ENCODE peak calls at places on chromosomes 2 and 18, in eight cellular contexts. F is neural progenitor cell, K is GM23338, R is HCT116, Q is PC-3, G is hepatocyte, D is GM23248, O is MM.1S. I is an unnamed sample.

GRCh38 chr2:168359082-168359481 is 97.0 kb upstream of the CERS6 start:
- DNase-seq in R (no peak), Q (no peak), K (no peak), F (no peak), D (no peak), G (no peak), O (no peak), I (no peak)

GRCh38 chr2:97740590-97741182 is 27.3 kb downstream of the ZAP70 start:
- DNase-seq in R (peak; percentile 29), O (peak; percentile 48), D (peak; percentile 65), F (peak; percentile 71), Q (peak; percentile 49), G (peak; percentile 61), K (peak; percentile 88), I (peak; percentile 63)

GRCh38 chr2:133780099-133780996 is 212.1 kb upstream of the NCKAP5 start:
- DNase-seq in F (peak; percentile 86), R (peak; percentile 52), D (peak; percentile 65), Q (peak; percentile 94), G (peak; percentile 89), K (peak; percentile 90), O (peak; percentile 77), I (peak; percentile 56)

GRCh38 chr2:9152975-9153402 is 53.6 kb upstream of the ASAP2 start:
- DNase-seq in G (no peak), D (peak; percentile 53), Q (no peak), F (no peak), O (no peak), K (no peak), R (no peak), I (no peak)

GRCh38 chr2:124024491-124025348 is at the start of gene CNTNAP5:
- DNase-seq in K (peak; percentile 93), O (no peak), R (no peak), Q (no peak), G (peak; percentile 87), D (peak; percentile 57), F (peak; percentile 95), I (no peak)

GRCh38 chr18:3216987-3217386 is 2.8 kb downstream of the MYOM1 start:
- DNase-seq in R (no peak), O (no peak), K (no peak), F (no peak), G (no peak), D (no peak), Q (no peak), I (no peak)

GRCh38 chr18:32770651-32771168 is 2.1 kb downstream of the KLHL14 start:
- DNase-seq in F (peak; percentile 39), G (peak; percentile 11), O (no peak), D (no peak), K (peak; percentile 51), R (no peak), Q (no peak), I (no peak)

GRCh38 chr2:118936936-118937335 is 5.1 kb upstream of the MARCO start:
- DNase-seq in O (no peak), R (no peak), Q (no peak), F (no peak), D (no peak), G (no peak), K (no peak), I (no peak)

GRCh38 chr2:70659551-70659950 is 105.9 kb upstream of the TGFA start:
- DNase-seq in Q (no peak), K (no peak), R (no peak), G (no peak), F (no peak), O (no peak), D (no peak), I (no peak)

GRCh38 chr2:70657246-70657645 is 103.6 kb upstream of the TGFA start:
- DNase-seq in Q (no peak), R (no peak), K (no peak), F (no peak), G (no peak), O (no peak), D (no peak), I (no peak)

GRCh38 chr2:70655786-70656185 is 102.2 kb upstream of the TGFA start:
- DNase-seq in F (no peak), Q (no peak), G (no peak), R (no peak), K (no peak), O (no peak), D (no peak), I (no peak)

GRCh38 chr2:70651727-70652126 is 98.1 kb upstream of the TGFA start:
- DNase-seq in R (no peak), G (no peak), D (no peak), K (no peak), F (no peak), Q (no peak), O (no peak), I (no peak)

DNA sequence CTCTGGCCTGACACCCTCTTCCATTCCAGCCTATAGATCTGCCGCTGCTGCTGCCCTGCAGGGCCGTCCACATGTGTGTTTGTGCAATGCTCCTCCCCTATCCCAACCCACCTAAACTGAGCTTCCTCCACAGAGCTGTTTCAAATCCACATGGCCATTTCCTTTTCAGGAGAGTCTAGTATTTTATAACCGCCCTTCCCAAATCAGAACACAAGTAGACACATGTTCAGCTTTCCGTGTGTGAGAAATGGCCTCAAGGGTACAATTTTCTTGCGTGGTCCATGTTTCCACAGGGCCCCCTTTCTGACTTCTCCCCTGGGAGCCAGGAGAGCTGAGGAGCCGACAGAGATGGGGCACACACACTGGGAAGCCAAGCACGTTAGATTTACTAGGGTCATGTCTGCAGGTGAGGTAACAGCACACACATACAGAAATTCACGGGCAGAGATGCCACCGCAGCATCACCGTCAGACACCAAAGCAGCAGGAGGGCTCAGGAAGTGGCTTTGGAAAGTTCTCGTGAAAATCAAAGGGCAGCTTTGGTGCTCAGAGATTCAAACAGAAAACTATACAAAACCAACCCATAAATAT is 102.9 kb upstream of the TGFA start:
- DNase-seq in O (no peak), F (no peak), Q (no peak), R (no peak), D (no peak), G (no peak), K (no peak), I (no peak)
- TF ChIP-seq EZH2phosphoT487 in O (no peak), F (no peak), Q (no peak), R (no peak), D (no peak), G (no peak), K (no peak), I (no peak)

DNA sequence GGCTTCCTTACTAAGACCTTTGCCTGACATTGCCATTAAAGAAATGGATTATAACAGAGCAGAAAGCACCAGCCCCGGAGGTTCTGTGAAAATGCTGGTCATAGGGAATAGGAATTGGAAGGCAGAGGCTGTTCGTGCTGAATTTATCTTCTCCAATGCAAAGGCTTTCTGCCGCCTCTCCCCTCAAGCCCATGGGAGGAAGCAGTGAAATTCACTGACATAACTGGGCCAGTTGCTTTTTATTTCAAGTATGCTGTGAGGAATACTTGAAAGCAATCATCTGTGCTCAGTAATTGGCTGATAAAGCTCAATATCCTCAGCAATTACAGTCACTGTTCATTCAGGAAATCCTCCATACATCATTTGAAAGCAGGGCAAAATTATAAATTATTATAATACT is 85.4 kb upstream of the LINC00305 start:
- DNase-seq in O (no peak), F (no peak), K (no peak), Q (no peak), R (no peak), D (no peak), G (no peak), I (no peak)
- TF ChIP-seq EZH2phosphoT487 in O (no peak), F (no peak), K (no peak), Q (no peak), R (no peak), D (no peak), G (no peak), I (no peak)

DNA sequence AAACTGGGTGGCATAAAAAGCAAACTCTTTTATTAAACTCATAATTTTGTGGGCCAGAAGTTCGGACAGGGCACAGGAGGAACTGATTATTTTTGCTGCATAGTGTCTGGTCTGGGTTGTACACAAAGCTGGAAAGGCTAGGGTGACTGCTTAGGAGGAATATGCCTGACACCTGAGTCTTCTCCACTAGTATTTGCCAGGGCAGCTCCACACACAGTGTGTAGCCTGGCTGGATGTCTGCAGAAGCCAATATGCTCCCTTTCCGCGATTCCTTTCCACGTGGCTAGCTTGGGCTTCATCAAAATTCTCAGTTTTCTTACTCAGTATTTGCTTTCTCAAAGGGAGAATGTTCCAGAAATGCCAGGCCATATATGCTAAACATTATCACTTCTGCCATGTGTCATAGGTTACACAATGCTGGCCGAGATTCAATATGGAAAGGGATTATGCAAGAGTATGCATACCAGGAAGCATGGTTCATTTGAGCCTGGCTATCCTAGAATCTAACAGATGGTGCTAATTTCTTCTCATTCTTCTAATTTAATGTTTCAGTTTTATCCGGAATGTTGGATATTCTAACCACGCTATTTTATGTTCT is 142.7 kb upstream of the DOK6 start:
- DNase-seq in G (peak; percentile 47), O (no peak), D (peak; percentile 92), Q (peak; percentile 28), K (no peak), F (no peak), R (no peak), I (no peak)
- TF ChIP-seq EZH2phosphoT487 in G (no peak), O (no peak), D (peak; percentile 27), Q (no peak), K (no peak), F (no peak), R (no peak), I (no peak)

DNA sequence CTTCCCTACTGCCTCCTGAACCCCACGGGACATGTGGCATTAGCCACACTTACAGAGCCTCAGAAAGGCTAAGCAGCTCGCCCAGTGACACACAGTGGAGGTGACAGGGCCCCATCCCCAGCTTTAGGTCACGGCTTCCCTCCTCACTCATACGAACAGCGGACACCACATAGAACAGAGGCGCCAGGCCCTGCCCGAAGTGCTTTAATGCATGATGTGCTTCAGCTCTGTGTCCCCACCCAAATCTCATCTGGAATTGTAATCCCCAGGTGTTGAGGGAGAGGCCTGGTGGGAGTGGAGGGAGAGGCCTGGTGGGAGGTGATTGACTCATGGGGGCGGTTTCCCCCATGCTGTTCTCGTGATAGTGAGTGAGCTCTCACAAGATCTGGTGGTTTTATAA is 135.3 kb downstream of the PTGR3 start:
- DNase-seq in G (no peak), D (no peak), K (no peak), Q (no peak), O (no peak), R (no peak), F (no peak), I (no peak)
- TF ChIP-seq EZH2phosphoT487 in G (no peak), D (no peak), K (no peak), Q (no peak), O (no peak), R (no peak), F (no peak), I (no peak)

GRCh38 chr18:48007955-48008701 is 77.7 kb upstream of the SMAD2 start:
- DNase-seq in D (peak; percentile 38), F (peak; percentile 96), Q (peak; percentile 52), O (peak; percentile 82), K (peak; percentile 93), R (no peak), G (peak; percentile 89), I (no peak)
- TF ChIP-seq EZH2phosphoT487 in D (no peak), F (no peak), Q (no peak), O (no peak), K (no peak), R (no peak), G (no peak), I (no peak)

DNA sequence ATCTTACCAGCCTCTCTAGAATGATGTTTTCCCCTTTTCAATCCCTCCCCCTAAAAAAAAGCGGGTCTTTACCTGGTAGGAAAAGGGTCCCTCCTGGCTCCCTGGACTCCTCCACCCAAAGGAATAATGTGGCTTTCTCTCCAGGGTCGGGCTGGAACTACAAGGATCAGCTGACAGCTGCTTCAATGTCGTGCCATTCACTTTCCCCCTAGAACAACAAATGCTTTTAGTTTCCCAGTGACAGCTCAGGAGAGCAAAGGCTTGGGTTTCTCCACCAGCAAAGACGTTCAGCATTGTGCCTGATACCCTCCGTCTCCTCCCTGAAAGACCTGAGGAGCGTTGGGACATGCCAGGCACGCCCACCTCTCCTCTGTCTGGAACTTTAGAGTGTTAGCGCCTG is 173.8 kb upstream of the SIX3 start:
- DNase-seq in K (peak; percentile 30), O (no peak), R (no peak), F (peak; percentile 16), D (no peak), Q (no peak), G (no peak), I (no peak)
- TF ChIP-seq EZH2phosphoT487 in K (no peak), O (no peak), R (no peak), F (no peak), D (no peak), Q (no peak), G (no peak), I (no peak)

I was measured in OCI-LY7.